ENCODE peak calls at places on chromosomes 6 and 20, in four cellular contexts. S, M, N and P are unnamed samples.

GRCh38 chr6:17305219-17306001 is 24.2 kb downstream of the RBM24 start:
- DNase-seq in N (no peak), S (no peak), M (no peak), P (no peak)

GRCh38 chr20:32737371-32738223 is 5.7 kb downstream of the COMMD7 start:
- DNase-seq in N (no peak), S (no peak), M (no peak), P (no peak)

GRCh38 chr6:148445620-148446019 is 103.0 kb downstream of the SASH1 start:
- DNase-seq in M (no peak), S (no peak), N (no peak), P (no peak)

GRCh38 chr6:17042422-17043147 is 59.3 kb upstream of the STMND1 start:
- DNase-seq in S (peak; percentile 20), M (no peak), N (no peak), P (peak; percentile 52)

GRCh38 chr6:31246051-31246495 is 25.8 kb downstream of the HLA-C start:
- DNase-seq in N (no peak), S (peak; percentile 68), M (no peak), P (no peak)

GRCh38 chr20:34891166-34892062 is 15.0 kb downstream of the ACSS2 start:
- DNase-seq in N (no peak), S (no peak), M (no peak), P (no peak)

GRCh38 chr20:37565134-37565811 is 37.6 kb upstream of the BLCAP start:
- DNase-seq in M (no peak), S (no peak), N (no peak), P (no peak)

GRCh38 chr20:20503788-20504528 is 136.1 kb downstream of the INSM1 start:
- DNase-seq in M (no peak), N (no peak), S (no peak), P (no peak)

GRCh38 chr6:87832025-87832825 is 130.2 kb upstream of the AKIRIN2 start:
- DNase-seq in N (peak; percentile 51), M (no peak), S (no peak), P (no peak)

GRCh38 chr6:88815491-88815890 is 147.9 kb downstream of the RNGTT start:
- DNase-seq in M (no peak), N (no peak), S (no peak), P (no peak)

GRCh38 chr6:5510734-5511133 is 249.4 kb downstream of the FARS2 start:
- DNase-seq in M (no peak), N (no peak), S (no peak), P (no peak)

GRCh38 chr6:158916638-158917037 is 83.4 kb downstream of the RSPH3 start:
- DNase-seq in S (no peak), N (no peak), M (no peak), P (no peak)

GRCh38 chr6:113094781-113095180 is 747.7 kb downstream of the RFPL4B start:
- DNase-seq in M (no peak), S (no peak), N (no peak), P (no peak)

GRCh38 chr6:169252805-169253189 is 849 bp downstream of the THBS2 start:
- DNase-seq in M (no peak), S (no peak), N (no peak), P (no peak)

GRCh38 chr20:37522258-37523011 is 1.4 kb downstream of the NNAT start:
- DNase-seq in S (no peak), M (no peak), N (no peak), P (no peak)

GRCh38 chr6:105184921-105185320 is 5.1 kb upstream of the POPDC3 start:
- DNase-seq in S (no peak), M (no peak), N (no peak), P (no peak)
- TF ChIP-seq SRF in S (no peak), M (no peak), N (no peak), P (no peak)

GRCh38 chr20:25706793-25707192 is 10.1 kb upstream of the ZNF337 start:
- DNase-seq in S (no peak), N (no peak), M (no peak), P (no peak)
- TF ChIP-seq USF2 in S (no peak), N (no peak), M (no peak), P (no peak)

GRCh38 chr6:100673641-100674040 is 207.5 kb downstream of the ASCC3 start:
- DNase-seq in N (no peak), M (no peak), S (no peak), P (no peak)

GRCh38 chr6:100664274-100665040 is 199.7 kb upstream of the SIM1 start:
- DNase-seq in S (no peak), N (no peak), M (peak; percentile 19), P (no peak)

GRCh38 chr6:100665041-100665380 is 200.3 kb upstream of the SIM1 start:
- DNase-seq in S (no peak), M (no peak), N (peak; percentile 59), P (no peak)

GRCh38 chr6:100670056-100670455 is 205.3 kb upstream of the SIM1 start:
- DNase-seq in M (no peak), N (no peak), S (no peak), P (no peak)
- TF ChIP-seq TAF1 in M (no peak), N (no peak), S (no peak), P (no peak)

GRCh38 chr20:4545526-4545925 is 176.2 kb upstream of the PRND start:
- DNase-seq in M (no peak), N (no peak), S (no peak), P (no peak)
- TF ChIP-seq SRF in M (no peak), N (no peak), S (no peak), P (no peak)

GRCh38 chr6:157715766-157716171 is 107.3 kb upstream of the SNX9 start:
- DNase-seq in M (no peak), S (no peak), N (no peak), P (no peak)

GRCh38 chr6:157717266-157717870 is 105.7 kb upstream of the SNX9 start:
- DNase-seq in S (no peak), M (no peak), N (no peak), P (no peak)

GRCh38 chr6:157714153-157714490 is 108.9 kb upstream of the SNX9 start:
- DNase-seq in S (no peak), M (no peak), N (no peak), P (no peak)

GRCh38 chr6:157718788-157719187 is 104.3 kb upstream of the SNX9 start:
- DNase-seq in S (no peak), M (no peak), N (no peak), P (no peak)

GRCh38 chr6:157716553-157716952 is 106.5 kb upstream of the SNX9 start:
- DNase-seq in M (no peak), S (no peak), N (no peak), P (no peak)
- TF ChIP-seq USF2 in M (no peak), S (no peak), N (no peak), P (no peak)